ENCODE peak calls at places on chromosomes 5 and 9, in six cellular contexts. R is A549, O is WERI-Rb-1, F is breast epithelium, L is heart right ventricle, K is HCT116. P is an unnamed sample.

GRCh38 chr9:107158321-107158720 is 124.8 kb upstream of the RAD23B start:
- DNase-seq in L (no peak), F (no peak), K (peak; percentile 51), R (peak; percentile 31), O (peak; percentile 82), P (no peak)

GRCh38 chr9:2023532-2023931 is 8.4 kb downstream of the SMARCA2 start:
- DNase-seq in K (no peak), R (no peak), O (no peak), L (no peak), F (no peak), P (no peak)

GRCh38 chr5:172843825-172844576 is 9.9 kb downstream of the ERGIC1 start:
- DNase-seq in L (no peak), K (no peak), R (peak; percentile 51), F (no peak), O (no peak), P (no peak)

GRCh38 chr9:5866276-5866675 is 24.4 kb upstream of the MLANA start:
- DNase-seq in L (no peak), F (no peak), K (no peak), O (no peak), R (no peak), P (no peak)

GRCh38 chr5:32312194-32312681 is 501 bp downstream of the MTMR12 start:
- DNase-seq in R (peak; percentile 37), L (peak; percentile 79), F (peak; percentile 64), O (peak; percentile 60), K (no peak), P (peak; percentile 72)

GRCh38 chr5:79074641-79075040 is 5.1 kb downstream of the BHMT2 start:
- DNase-seq in L (no peak), O (no peak), F (no peak), R (peak; percentile 6), K (no peak), P (no peak)

GRCh38 chr5:122420126-122420525 is 108.1 kb downstream of the SNCAIP start:
- DNase-seq in K (no peak), R (no peak), O (no peak), L (no peak), F (no peak), P (no peak)

GRCh38 chr9:129998491-129999122 is 44.4 kb downstream of the FNBP1 start:
- DNase-seq in F (no peak), K (no peak), O (no peak), R (no peak), L (no peak), P (no peak)

GRCh38 chr5:109141499-109142200 is 268.1 kb downstream of the PJA2 start:
- DNase-seq in K (no peak), R (peak; percentile 8), O (peak; percentile 7), F (no peak), L (no peak), P (no peak)

GRCh38 chr5:110918683-110919082 is 152.8 kb upstream of the TSLP start:
- DNase-seq in L (no peak), R (no peak), K (no peak), F (no peak), O (no peak), P (no peak)

GRCh38 chr9:129344623-129345495 is 166.8 kb upstream of the IER5L start:
- DNase-seq in F (no peak), O (no peak), L (no peak), R (no peak), K (no peak), P (no peak)

GRCh38 chr5:177520906-177521513 is 4.2 kb upstream of the DDX41 start:
- DNase-seq in F (no peak), R (no peak), O (no peak), K (no peak), L (no peak), P (no peak)

GRCh38 chr9:21615446-21615845 is 133.3 kb upstream of the IFNE start:
- DNase-seq in K (no peak), O (no peak), L (no peak), R (no peak), F (no peak), P (no peak)
- H3K27ac ChIP-seq in K (peak overlapping the region; percentile 97), O (no peak overlapping the region), L (no peak overlapping the region), R (peak overlapping the region; percentile 84), F (no peak overlapping the region), P (no peak overlapping the region)

GRCh38 chr5:88820581-88820980 is 62.4 kb downstream of the MEF2C start:
- DNase-seq in O (no peak), L (no peak), K (no peak), F (no peak), R (no peak), P (no peak)

GRCh38 chr5:88819332-88819999 is 63.5 kb downstream of the MEF2C start:
- DNase-seq in L (no peak), R (no peak), F (no peak), K (no peak), O (no peak), P (no peak)

GRCh38 chr5:88815048-88815789 is 67.8 kb downstream of the MEF2C start:
- DNase-seq in F (no peak), L (no peak), R (no peak), O (no peak), K (no peak), P (no peak)

GRCh38 chr5:88821161-88821560 is 61.8 kb downstream of the MEF2C start:
- DNase-seq in O (no peak), R (no peak), L (no peak), F (no peak), K (no peak), P (no peak)

DNA sequence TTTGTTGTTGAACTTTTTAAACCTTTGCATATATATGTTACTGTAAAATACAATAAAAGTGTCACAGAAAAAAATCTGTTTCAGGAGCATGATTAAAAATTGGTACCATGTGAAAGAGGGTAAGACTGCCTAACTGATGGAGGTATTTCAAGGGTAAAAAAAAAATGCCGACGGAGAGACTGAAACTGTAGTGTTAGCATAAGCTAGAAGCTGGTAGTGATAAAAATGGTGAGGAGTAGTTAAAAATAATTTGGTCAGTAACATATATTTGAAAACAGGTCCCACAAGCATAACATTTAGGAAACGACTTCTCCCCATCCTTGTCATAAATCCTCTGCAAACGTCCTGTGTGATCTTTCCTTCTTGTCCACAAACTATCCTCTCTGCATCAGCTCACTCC is 64.7 kb downstream of the MEF2C start:
- DNase-seq in K (no peak), O (no peak), R (no peak), F (no peak), L (no peak), P (no peak)
- H3K4me3 ChIP-seq in K (no peak overlapping the region), O (no peak overlapping the region), R (no peak overlapping the region), F (no peak overlapping the region), L (no peak overlapping the region), P (no peak overlapping the region)

DNA sequence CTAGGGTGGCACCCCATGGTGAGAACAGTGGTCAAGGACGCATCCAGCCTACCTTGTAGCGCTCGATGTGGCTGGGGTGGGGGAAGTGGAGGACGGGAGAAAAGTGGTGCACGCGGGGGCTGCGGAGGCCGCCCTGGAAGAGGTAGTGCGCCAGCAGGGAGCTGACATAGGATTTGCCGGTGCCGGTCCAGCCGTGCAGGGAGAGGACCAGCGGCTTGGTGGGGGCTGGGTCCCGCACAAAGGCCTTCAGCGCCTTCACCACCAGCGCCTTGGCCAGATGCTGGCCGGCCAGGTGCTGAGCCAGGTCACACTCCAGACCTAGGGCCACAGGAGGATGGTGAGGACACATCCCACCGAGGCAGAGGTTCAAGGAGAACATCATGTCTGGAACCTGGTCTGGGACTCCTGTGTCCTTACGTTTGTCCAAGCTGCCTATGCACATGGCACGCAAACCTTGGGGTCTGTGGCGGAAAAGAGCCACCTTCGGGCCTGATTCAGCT is 797 bp downstream of the TOR2A start:
- DNase-seq in K (no peak), L (no peak), R (no peak), O (peak; percentile 30), F (no peak), P (no peak)
- TF ChIP-seq CTCF in K (no peak), L (no peak), R (no peak), O (no peak), F (no peak), P (no peak)

GRCh38 chr5:1103093-1103492 is 8.8 kb downstream of the SLC12A7 start:
- DNase-seq in R (no peak), O (no peak), L (no peak), K (no peak), F (no peak), P (no peak)
- H3K27ac ChIP-seq in R (no peak overlapping the region), O (peak overlapping the region; percentile 83), L (peak overlapping the region; percentile 97), K (no peak overlapping the region), F (no peak overlapping the region), P (no peak overlapping the region)

GRCh38 chr5:141343242-141343952 is at the start of gene PCDHGA3:
- DNase-seq in R (peak; percentile 61), K (no peak), F (no peak), O (no peak), L (no peak), P (no peak)
- H3K4me3 ChIP-seq in R (no peak within 1 kb of the TSS), K (no peak within 1 kb of the TSS), F (peak within 1 kb of the TSS; percentile 7), O (no peak within 1 kb of the TSS), L (peak within 1 kb of the TSS; percentile 49), P (no peak within 1 kb of the TSS)

GRCh38 chr5:148347706-148348105 is 12.3 kb downstream of the SPINK9 start:
- DNase-seq in O (no peak), L (no peak), R (no peak), K (no peak), F (no peak), P (no peak)

GRCh38 chr5:148352696-148353095 is 17.3 kb downstream of the SPINK9 start:
- DNase-seq in F (no peak), R (no peak), O (no peak), L (no peak), K (no peak), P (no peak)

GRCh38 chr5:148353634-148354033 is 18.3 kb downstream of the SPINK9 start:
- DNase-seq in F (no peak), K (no peak), R (no peak), O (no peak), L (no peak), P (no peak)
- TF ChIP-seq CTCF in F (no peak), K (no peak), R (no peak), O (no peak), L (no peak), P (no peak)

DNA sequence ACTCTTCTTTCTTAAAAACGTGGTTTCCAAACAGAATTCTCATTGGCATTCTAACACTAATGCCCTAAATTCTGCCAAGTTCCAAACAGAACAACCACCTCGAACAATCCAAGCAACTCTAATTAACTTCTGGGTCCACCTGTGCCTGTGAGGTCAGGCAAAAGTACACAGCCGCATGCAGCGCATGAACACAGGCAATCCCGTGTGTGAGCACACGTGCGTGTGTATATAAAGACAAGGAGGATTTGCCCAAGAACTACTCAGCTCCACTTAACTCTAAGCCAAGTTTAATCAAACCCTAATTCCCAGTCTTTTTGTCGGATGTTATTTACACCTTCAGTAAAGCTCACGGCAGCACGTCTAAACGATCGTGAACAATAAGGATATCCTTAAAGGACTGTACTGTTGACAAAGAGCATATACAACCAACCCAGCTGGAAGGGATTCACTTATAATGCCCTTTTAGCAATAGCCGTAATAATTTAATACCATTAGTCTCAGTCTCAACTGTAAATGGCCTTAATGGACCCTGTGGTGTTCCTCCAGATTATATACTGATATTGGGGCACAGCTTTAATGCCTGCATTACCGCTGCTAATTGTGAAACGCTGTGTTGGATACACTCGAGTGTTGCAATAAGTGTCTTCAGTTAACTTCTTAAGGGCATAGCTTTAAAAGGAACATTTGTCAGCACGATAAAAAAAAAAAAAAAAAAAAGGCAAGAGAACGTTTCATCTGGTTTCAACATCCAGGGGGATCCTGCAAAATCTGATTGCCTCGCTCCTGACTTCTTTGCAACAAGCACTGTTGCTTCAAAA is 78.1 kb downstream of the EBF1 start:
- DNase-seq in R (no peak), K (no peak), F (no peak), O (peak; percentile 23), L (no peak), P (no peak)
- H3K27ac ChIP-seq in R (no peak overlapping the region), K (no peak overlapping the region), F (peak overlapping the region; percentile 50), O (no peak overlapping the region), L (peak overlapping the region; percentile 78), P (no peak overlapping the region)